ENCODE peak calls at places on chromosomes 6 and 20, in seven cellular contexts. U, Z, C, K, W, T and G are unnamed samples.

GRCh38 chr6:136077834-136078576 is 172.1 kb downstream of the MTFR2 start:
- DNase-seq in U (peak; percentile 98), Z (no peak), C (no peak), K (no peak), W (no peak), T (no peak), G (peak; percentile 40)

GRCh38 chr6:130890531-130890950 is 63.3 kb downstream of the SMLR1 start:
- DNase-seq in U (peak; percentile 30), Z (no peak), C (no peak), K (no peak), W (no peak), T (no peak), G (peak; percentile 32)

GRCh38 chr6:111668410-111668809 is 62.7 kb upstream of the TRAF3IP2 start:
- DNase-seq in U (no peak), Z (no peak), C (no peak), K (no peak), W (no peak), T (no peak), G (no peak)

GRCh38 chr6:110355031-110355430 is 3.1 kb downstream of the METTL24 start:
- DNase-seq in U (no peak), Z (no peak), C (no peak), K (no peak), W (no peak), T (no peak), G (no peak)

GRCh38 chr6:10778230-10778629 is 30.6 kb downstream of the TMEM14B start:
- DNase-seq in U (no peak), Z (no peak), C (no peak), K (no peak), W (no peak), T (no peak), G (no peak)

GRCh38 chr6:99219788-99220187 is 129.7 kb downstream of the FAXC start:
- DNase-seq in U (no peak), Z (no peak), C (no peak), K (no peak), W (no peak), T (no peak), G (no peak)

GRCh38 chr6:152482289-152482688 is 154.9 kb downstream of the SYNE1 start:
- DNase-seq in U (no peak), Z (no peak), C (no peak), K (no peak), W (no peak), T (no peak), G (no peak)

GRCh38 chr6:14921170-14921569 is 324.7 kb upstream of the JARID2 start:
- DNase-seq in U (no peak), Z (peak; percentile 81), C (no peak), K (no peak), W (no peak), T (no peak), G (no peak)

GRCh38 chr20:22984611-22985010 is 50.5 kb upstream of the SSTR4 start:
- DNase-seq in U (no peak), Z (no peak), C (no peak), K (no peak), W (no peak), T (no peak), G (no peak)

GRCh38 chr20:37193226-37193625 is 13.9 kb upstream of the MROH8 start:
- DNase-seq in U (no peak), Z (no peak), C (no peak), K (no peak), W (no peak), T (no peak), G (no peak)

GRCh38 chr20:1619861-1620444 is at the start of gene SIRPB1:
- DNase-seq in U (no peak), Z (peak; percentile 49), C (no peak), K (no peak), W (peak; percentile 80), T (no peak), G (no peak)

GRCh38 chr20:49312661-49313060 is 34.8 kb upstream of the ZNFX1 start:
- DNase-seq in U (no peak), Z (no peak), C (no peak), K (no peak), W (no peak), T (no peak), G (no peak)

GRCh38 chr20:2521369-2522305 is 12.9 kb upstream of the ZNF343 start:
- DNase-seq in U (no peak), Z (no peak), C (peak; percentile 42), K (peak; percentile 58), W (peak; percentile 72), T (peak; percentile 55), G (no peak)